ENCODE peak calls at places on chromosomes 3 and 15, in six cellular contexts. W is HCEC 1CT, A is HuH-7, G is ovary, H is WTC11, T is astrocyte of the cerebellum. I is an unnamed sample.

GRCh38 chr15:68646156-68646555 is 67.4 kb downstream of the CORO2B start:
- DNase-seq in W (no peak), A (no peak), G (no peak), H (no peak), T (no peak), I (peak; percentile 24)

GRCh38 chr3:186070550-186070949 is 38.3 kb downstream of the ETV5 start:
- DNase-seq in W (no peak), A (no peak), G (no peak), H (no peak), T (no peak), I (no peak)

GRCh38 chr3:16767006-16767405 is 117.7 kb upstream of the PLCL2 start:
- DNase-seq in W (peak; percentile 24), A (no peak), G (no peak), H (no peak), T (no peak), I (no peak)

GRCh38 chr3:33629219-33629618 is 88.8 kb downstream of the CLASP2 start:
- DNase-seq in W (no peak), A (no peak), G (no peak), H (no peak), T (no peak), I (no peak)

GRCh38 chr3:50340404-50341329 is at the start of gene RASSF1:
- DNase-seq in W (peak; percentile 82), A (no peak), G (no peak), H (peak; percentile 59), T (no peak), I (peak; percentile 33)

GRCh38 chr3:185820973-185821758 is 3.7 kb downstream of the IGF2BP2 start:
- DNase-seq in W (peak; percentile 95), A (no peak), G (no peak), H (no peak), T (peak; percentile 78), I (no peak)

GRCh38 chr15:73631915-73632669 is 1.1 kb downstream of the NPTN start:
- DNase-seq in W (peak; percentile 53), A (no peak), G (no peak), H (no peak), T (no peak), I (peak; percentile 21)

GRCh38 chr3:123807820-123808219 is 76.3 kb downstream of the MYLK start:
- DNase-seq in W (no peak), A (no peak), G (peak; percentile 59), H (no peak), T (no peak), I (no peak)

GRCh38 chr3:188001926-188002325 is 152.0 kb upstream of the LPP start:
- DNase-seq in W (no peak), A (no peak), G (no peak), H (no peak), T (no peak), I (no peak)

GRCh38 chr3:85172001-85172400 is 213.2 kb downstream of the CADM2 start:
- DNase-seq in W (no peak), A (no peak), G (no peak), H (no peak), T (no peak), I (no peak)

GRCh38 chr3:52784021-52784621 is 6.7 kb downstream of the ITIH1 start:
- DNase-seq in W (no peak), A (no peak), G (no peak), H (peak; percentile 5), T (no peak), I (no peak)

GRCh38 chr3:124714218-124714853 is 15.9 kb upstream of the UMPS start:
- DNase-seq in W (no peak), A (no peak), G (no peak), H (no peak), T (no peak), I (peak; percentile 27)

GRCh38 chr3:58799271-58799670 is 132.7 kb upstream of the FAM3D start:
- DNase-seq in W (no peak), A (no peak), G (no peak), H (no peak), T (no peak), I (no peak)

GRCh38 chr3:70889162-70890045 is 577.0 kb upstream of the MDFIC2 start:
- DNase-seq in W (peak; percentile 7), A (no peak), G (no peak), H (no peak), T (no peak), I (no peak)

GRCh38 chr3:125051715-125052581 is 3.8 kb downstream of the HEG1 start:
- DNase-seq in W (peak; percentile 82), A (no peak), G (peak; percentile 41), H (no peak), T (peak; percentile 68), I (peak; percentile 47)

GRCh38 chr3:67654099-67654831 is at the start of gene SUCLG2:
- DNase-seq in W (peak; percentile 91), A (peak; percentile 33), G (peak; percentile 88), H (peak; percentile 87), T (peak; percentile 52), I (peak; percentile 94)

GRCh38 chr3:172530101-172530561 is 6.9 kb upstream of the TNFSF10 start:
- DNase-seq in W (no peak), A (no peak), G (no peak), H (no peak), T (no peak), I (no peak)

GRCh38 chr15:88161636-88162035 is 94.9 kb downstream of the NTRK3 start:
- DNase-seq in W (no peak), A (no peak), G (no peak), H (no peak), T (no peak), I (no peak)

GRCh38 chr3:181860243-181860642 is 148.5 kb downstream of the SOX2 start:
- DNase-seq in W (no peak), A (no peak), G (no peak), H (no peak), T (no peak), I (no peak)

GRCh38 chr15:64209680-64210334 is 47.0 kb upstream of the PPIB start:
- DNase-seq in W (peak; percentile 51), A (peak; percentile 12), G (no peak), H (no peak), T (peak; percentile 46), I (no peak)

GRCh38 chr3:112304611-112305010 is 10.6 kb upstream of the SLC9C1 start:
- DNase-seq in W (no peak), A (no peak), G (no peak), H (no peak), T (no peak), I (no peak)

GRCh38 chr15:81235276-81235675 is 38.6 kb downstream of the IL16 start:
- DNase-seq in W (no peak), A (no peak), G (no peak), H (no peak), T (no peak), I (no peak)

GRCh38 chr3:47163023-47163989 is 607 bp downstream of the SETD2 start:
- DNase-seq in W (peak; percentile 38), A (peak; percentile 54), G (peak; percentile 41), H (peak; percentile 62), T (no peak), I (peak; percentile 48)

GRCh38 chr3:112503304-112503972 is 4.2 kb upstream of the BTLA start:
- DNase-seq in W (no peak), A (no peak), G (no peak), H (no peak), T (no peak), I (no peak)

GRCh38 chr3:84755860-84756259 is 202.9 kb upstream of the CADM2 start:
- DNase-seq in W (no peak), A (no peak), G (no peak), H (no peak), T (no peak), I (no peak)

GRCh38 chr3:192869131-192870027 is 48.3 kb downstream of the MB21D2 start:
- DNase-seq in W (peak; percentile 71), A (no peak), G (no peak), H (no peak), T (no peak), I (no peak)

GRCh38 chr3:174318146-174318545 is 541.0 kb upstream of the NAALADL2 start:
- DNase-seq in W (no peak), A (no peak), G (no peak), H (no peak), T (no peak), I (no peak)

GRCh38 chr3:139970526-139970925 is 35.5 kb downstream of the CLSTN2 start:
- DNase-seq in W (no peak), A (no peak), G (no peak), H (no peak), T (no peak), I (no peak)

GRCh38 chr15:90212221-90213079 is 11.3 kb downstream of the SEMA4B start:
- DNase-seq in W (no peak), A (no peak), G (no peak), H (no peak), T (no peak), I (peak; percentile 88)

GRCh38 chr3:120678984-120679383 is 3.1 kb downstream of the HGD start:
- DNase-seq in W (no peak), A (no peak), G (no peak), H (no peak), T (no peak), I (no peak)

GRCh38 chr3:195209083-195209835 is 61.7 kb downstream of the XXYLT1 start:
- DNase-seq in W (no peak), A (no peak), G (peak; percentile 34), H (no peak), T (no peak), I (no peak)

GRCh38 chr3:129890125-129890524 is 3.4 kb downstream of the TMCC1 start:
- DNase-seq in W (no peak), A (no peak), G (no peak), H (no peak), T (no peak), I (no peak)

GRCh38 chr3:15768421-15769255 is 29.1 kb downstream of the ANKRD28 start:
- DNase-seq in W (peak; percentile 99), A (peak; percentile 50), G (no peak), H (no peak), T (peak; percentile 93), I (peak; percentile 75)

GRCh38 chr3:197514786-197515090 is 41.0 kb downstream of the BDH1 start:
- DNase-seq in W (no peak), A (no peak), G (peak; percentile 34), H (no peak), T (no peak), I (no peak)

GRCh38 chr3:133192363-133192945 is 154.3 kb downstream of the TMEM108 start:
- DNase-seq in W (no peak), A (no peak), G (no peak), H (no peak), T (no peak), I (no peak)

GRCh38 chr3:172194702-172195392 is 155.5 kb downstream of the FNDC3B start:
- DNase-seq in W (no peak), A (peak; percentile 64), G (no peak), H (no peak), T (no peak), I (no peak)

GRCh38 chr15:51982013-51982769 is 10.6 kb upstream of the LEO1 start:
- DNase-seq in W (peak; percentile 78), A (peak; percentile 49), G (no peak), H (no peak), T (peak; percentile 54), I (no peak)

GRCh38 chr3:129632556-129632955 is 26.1 kb upstream of the PLXND1 start:
- DNase-seq in W (no peak), A (no peak), G (no peak), H (no peak), T (no peak), I (no peak)

GRCh38 chr15:48330045-48330840 is 986 bp upstream of the DUT start:
- DNase-seq in W (peak; percentile 15), A (no peak), G (no peak), H (no peak), T (no peak), I (no peak)

I was measured in thyroid gland.